ENCODE peak calls at places on chromosomes 11 and 22, in five cellular contexts. D is left kidney; N is iris pigment epithelial cell; P is activated CD8-positive, alpha-beta memory T cell treated with anti-CD3 and anti-CD28 coated beads for 48 hours; T is NCI-H774. Y is an unnamed sample.

GRCh38 chr11:121630041-121630440 is 177.3 kb upstream of the SORL1-AS1 start:
- DNase-seq in P (no peak), T (no peak), D (no peak), N (peak), Y (no peak)

GRCh38 chr11:118953265-118953664 is 2.8 kb upstream of the UPK2 start:
- DNase-seq in T (peak), D (peak), P (no peak), N (peak), Y (peak)

GRCh38 chr22:44260216-44261035 is 52.3 kb downstream of the SHISAL1 start:
- DNase-seq in N (no peak), T (no peak), P (no peak), D (no peak), Y (no peak)

GRCh38 chr11:45048313-45048841 is 97.7 kb upstream of the TP53I11 start:
- DNase-seq in T (no peak), N (no peak), P (no peak), D (no peak), Y (no peak)

GRCh38 chr11:14905104-14906033 is 13.3 kb upstream of the CYP2R1 start:
- DNase-seq in N (peak), D (peak), T (no peak), P (peak), Y (peak)

GRCh38 chr11:115197031-115197430 is 307.2 kb downstream of the CADM1 start:
- DNase-seq in N (no peak), P (no peak), T (no peak), D (no peak), Y (no peak)

GRCh38 chr22:44825310-44826150 is 73.2 kb downstream of the ARHGAP8 start:
- DNase-seq in P (no peak), T (no peak), N (no peak), D (no peak), Y (no peak)

GRCh38 chr11:61880454-61880853 is 10.9 kb downstream of the FADS3 start:
- DNase-seq in N (no peak), D (no peak), T (no peak), P (no peak), Y (no peak)

GRCh38 chr11:89521294-89521693 is 30.1 kb upstream of the NOX4 start:
- DNase-seq in N (no peak), D (no peak), T (no peak), P (no peak), Y (no peak)

GRCh38 chr11:75383246-75383645 is 16.1 kb upstream of the RPS3 start:
- DNase-seq in D (peak), T (no peak), P (no peak), N (no peak), Y (peak)

GRCh38 chr11:14882196-14882595 is 9.8 kb downstream of the CYP2R1 start:
- DNase-seq in N (no peak), P (no peak), T (no peak), D (no peak), Y (no peak)

GRCh38 chr11:113006916-113007445 is 45.8 kb downstream of the NCAM1 start:
- DNase-seq in P (no peak), D (no peak), T (no peak), N (peak), Y (no peak)

GRCh38 chr11:115707180-115707905 is 203.1 kb upstream of the CADM1 start:
- DNase-seq in T (no peak), D (no peak), P (no peak), N (peak), Y (no peak)

GRCh38 chr22:38554281-38554680 is 15.7 kb downstream of the DMC1 start:
- DNase-seq in D (no peak), N (peak), T (no peak), P (no peak), Y (no peak)

GRCh38 chr11:83736689-83737088 is 450.5 kb upstream of the CCDC90B start:
- DNase-seq in N (no peak), P (no peak), T (no peak), D (no peak), Y (no peak)

GRCh38 chr11:95652002-95652472 is 137.5 kb downstream of the FAM76B start:
- DNase-seq in P (no peak), T (no peak), D (peak), N (no peak), Y (no peak)

GRCh38 chr11:108536783-108537182 is 38.6 kb upstream of the POGLUT3 start:
- DNase-seq in T (no peak), N (no peak), P (no peak), D (no peak), Y (no peak)

GRCh38 chr11:60788401-60789110 is 3.4 kb downstream of the MS4A10 start:
- DNase-seq in N (no peak), T (no peak), P (no peak), D (no peak), Y (no peak)

GRCh38 chr11:36010010-36010740 is 66.3 kb downstream of the LDLRAD3 start:
- DNase-seq in P (no peak), N (peak), D (no peak), T (no peak), Y (no peak)

GRCh38 chr11:61743486-61744095 is 8.8 kb upstream of the MYRF start:
- DNase-seq in P (no peak), N (no peak), D (no peak), T (no peak), Y (no peak)

GRCh38 chr11:46202149-46202548 is 75.3 kb upstream of the CREB3L1 start:
- DNase-seq in D (no peak), T (no peak), P (no peak), N (no peak), Y (peak)

GRCh38 chr11:8219257-8220021 is 44.2 kb downstream of the LMO1 start:
- DNase-seq in P (no peak), N (peak), T (peak), D (peak), Y (peak)

GRCh38 chr22:27850000-27850465 is 48.5 kb upstream of the MN1 start:
- DNase-seq in T (no peak), N (peak), P (no peak), D (peak), Y (peak)